ENCODE peak calls at places on chromosomes 11 and 22, in six cellular contexts. X is breast epithelium, R is suprapubic skin, C is transverse colon, K is stomach, A is HCT116. S is an unnamed sample. For H3K4me1, the result is how much of the 10 kb centered on the place peaks cover.

GRCh38 chr22:49586244-49586748 is 241.4 kb downstream of the BRD1 start:
- DNase-seq in A (no peak), K (no peak), C (no peak), X (no peak), R (no peak), S (peak)

GRCh38 chr11:17529814-17530162 is 14.4 kb downstream of the USH1C start:
- DNase-seq in A (no peak), R (no peak), C (no peak), K (no peak), X (no peak), S (no peak)

GRCh38 chr11:47607380-47607779 is 13.2 kb upstream of the C1QTNF4 start:
- DNase-seq in X (no peak), A (no peak), K (no peak), C (no peak), R (peak), S (no peak)

GRCh38 chr22:27377501-27377900 is 424.1 kb downstream of the MN1 start:
- DNase-seq in R (no peak), A (no peak), C (no peak), X (no peak), K (peak), S (no peak)

GRCh38 chr22:49575703-49576081 is 252.0 kb downstream of the BRD1 start:
- DNase-seq in A (no peak), C (no peak), R (no peak), K (peak), X (no peak), S (peak)

GRCh38 chr11:108198833-108199232 is 23.6 kb downstream of the NPAT start:
- DNase-seq in C (no peak), R (no peak), X (no peak), A (no peak), K (peak), S (no peak)

GRCh38 chr11:117026593-117027330 is 71.5 kb downstream of the SIK3 start:
- DNase-seq in A (peak), K (no peak), R (no peak), C (no peak), X (no peak), S (no peak)

GRCh38 chr22:46030241-46030880 is 53.4 kb upstream of the WNT7B start:
- DNase-seq in A (no peak), K (no peak), X (no peak), C (no peak), R (peak), S (peak)

GRCh38 chr22:26547426-26547825 is 35.2 kb upstream of the TFIP11 start:
- DNase-seq in R (no peak), X (no peak), C (no peak), K (no peak), A (no peak), S (no peak)

GRCh38 chr22:22935546-22936157 is 48.0 kb downstream of the IGLL5 start:
- DNase-seq in X (no peak), C (peak), R (no peak), K (peak), A (no peak), S (peak)

GRCh38 chr11:9060700-9061111 is 30.7 kb downstream of the SCUBE2 start:
- DNase-seq in A (no peak), K (no peak), C (no peak), R (no peak), X (no peak), S (no peak)

GRCh38 chr11:6812391-6813005 is 13.0 kb upstream of the OR6A2 start:
- DNase-seq in A (peak), R (no peak), X (no peak), K (no peak), C (no peak), S (no peak)

GRCh38 chr11:43269229-43269928 is 42.4 kb upstream of the API5 start:
- DNase-seq in A (no peak), R (no peak), K (no peak), C (no peak), X (no peak), S (peak)

GRCh38 chr22:50569041-50569459 is 6.3 kb upstream of the SYCE3 start:
- DNase-seq in R (no peak), C (peak), A (no peak), K (peak), X (no peak), S (no peak)

GRCh38 chr11:62054484-62055121 is 69.2 kb upstream of the INCENP start:
- DNase-seq in K (peak), C (peak), X (no peak), A (peak), R (no peak), S (peak)

GRCh38 chr11:117887431-117888139 is 11.1 kb upstream of the FXYD6 start:
- DNase-seq in C (no peak), K (no peak), R (no peak), X (no peak), A (no peak), S (no peak)

GRCh38 chr11:28729339-28729738 is 621.2 kb downstream of the METTL15 start:
- DNase-seq in C (no peak), K (no peak), R (no peak), A (no peak), X (no peak), S (no peak)

GRCh38 chr22:44204937-44205712 is 24.4 kb downstream of the PARVG start:
- DNase-seq in R (peak), C (no peak), X (no peak), A (no peak), K (no peak), S (no peak)

GRCh38 chr22:23216331-23217170 is 36.2 kb downstream of the BCR start:
- DNase-seq in C (no peak), K (no peak), A (no peak), X (no peak), R (no peak), S (peak)

DNA sequence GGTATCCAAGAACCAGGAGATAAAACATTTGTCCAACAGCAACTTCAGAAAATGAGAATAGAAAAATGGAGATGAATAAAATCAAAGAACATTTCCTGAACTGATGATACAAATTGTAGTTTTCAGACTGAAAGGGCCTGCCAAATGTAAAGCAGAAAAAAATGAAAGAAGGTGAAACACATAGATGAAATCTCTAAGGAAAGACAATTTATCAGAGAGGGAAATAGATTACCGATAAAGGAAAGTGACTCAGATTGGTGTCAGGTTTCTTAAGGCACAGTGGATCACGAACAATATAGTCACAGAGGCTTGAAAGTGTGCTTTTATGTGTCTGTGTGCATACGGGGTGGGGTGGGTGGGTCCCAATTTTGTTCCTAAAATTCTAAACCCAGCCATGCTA is 4.1 kb upstream of the STT3A start:
- DNase-seq in X (no peak), K (no peak), A (peak), R (no peak), C (no peak), S (no peak)
- TF ChIP-seq POLR2AphosphoS5 in X (no peak), K (no peak), A (no peak), R (no peak), C (no peak), S (no peak)

GRCh38 chr11:26227311-26227710 is 104.6 kb upstream of the ANO3 start:
- DNase-seq in A (no peak), X (no peak), C (no peak), K (no peak), R (no peak), S (no peak)

GRCh38 chr11:26230021-26230420 is 101.9 kb upstream of the ANO3 start:
- DNase-seq in R (no peak), X (no peak), C (no peak), A (no peak), K (no peak), S (no peak)

GRCh38 chr11:26228778-26229177 is 103.2 kb upstream of the ANO3 start:
- DNase-seq in A (no peak), K (no peak), C (no peak), X (no peak), R (no peak), S (no peak)

GRCh38 chr11:26227883-26228502 is 103.9 kb upstream of the ANO3 start:
- DNase-seq in X (no peak), R (no peak), K (no peak), A (no peak), C (no peak), S (no peak)

GRCh38 chr11:26229270-26229669 is 102.7 kb upstream of the ANO3 start:
- DNase-seq in R (no peak), C (no peak), A (no peak), X (no peak), K (no peak), S (no peak)
- H3K4me1 ChIP-seq in R (under half), C (under half), A (under half), X (under half), K (under half), S (under half)

GRCh38 chr11:86814775-86815174 is 14.4 kb downstream of the PRSS23 start:
- DNase-seq in K (no peak), A (no peak), R (no peak), C (no peak), X (no peak), S (no peak)
- TF ChIP-seq POLR2AphosphoS5 in K (peak), A (no peak), R (no peak), C (peak), X (no peak), S (no peak)

GRCh38 chr11:126339866-126340434 is 15.5 kb upstream of the ST3GAL4 start:
- DNase-seq in C (no peak), K (peak), A (no peak), X (peak), R (peak), S (peak)
- H3K4me1 ChIP-seq in C (under half), K (under half), A (under half), X (under half), R (under half), S (half or more)

DNA sequence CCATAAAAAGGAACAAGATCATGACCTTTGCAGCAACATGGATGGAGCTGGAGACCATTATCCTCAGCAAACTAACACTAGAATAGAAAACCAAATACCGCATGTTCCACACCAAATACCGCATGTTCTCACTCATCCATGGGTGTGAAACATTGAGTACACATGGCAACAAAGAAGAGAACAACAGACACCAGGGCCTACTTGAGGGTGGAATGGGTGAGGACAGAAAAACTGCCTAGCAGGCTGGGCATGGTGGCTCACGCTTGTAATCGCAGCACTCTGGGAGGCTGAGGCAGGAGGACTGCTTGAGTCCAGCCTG is 12.3 kb downstream of the EHD1 start:
- DNase-seq in A (no peak), R (no peak), K (no peak), X (no peak), C (no peak), S (no peak)
- TF ChIP-seq POLR2AphosphoS5 in A (no peak), R (no peak), K (no peak), X (no peak), C (no peak), S (no peak)

GRCh38 chr11:14414470-14415461 is 55.8 kb upstream of the RRAS2 start:
- DNase-seq in C (no peak), X (no peak), R (no peak), A (no peak), K (no peak), S (no peak)
- H3K4me1 ChIP-seq in C (under half), X (under half), R (under half), A (under half), K (under half), S (under half)